ENCODE peak calls at places on chromosome 19, in six cellular contexts. One of them, this sample, is unnamed.

GRCh38 chr19:32035611-32036010 is 309.8 kb upstream of the ZNF507 start:
- DNase-seq in GM06990: no peak
- DNase-seq in activated CD4-positive, alpha-beta T cell treated with anti-CD3 and anti-CD28 coated beads, Interleukin-2, amount 10 ng/mL, durations not matched to agents 7 days and 5 days: no peak
- DNase-seq in activated naive CD4-positive, alpha-beta T cell treated with anti-CD3 and anti-CD28 coated beads, Interleukin-2, amount 10 ng/mL, durations not matched to agents 7 days and 5 days: no peak
- DNase-seq in midbrain: no peak
- DNase-seq in fibroblast of lung: no peak
- DNase-seq in this sample: no peak

GRCh38 chr19:38834104-38834490 is 2.5 kb upstream of the ECH1 start:
- DNase-seq in GM06990: no peak
- DNase-seq in activated CD4-positive, alpha-beta T cell treated with anti-CD3 and anti-CD28 coated beads, Interleukin-2, amount 10 ng/mL, durations not matched to agents 7 days and 5 days: no peak
- DNase-seq in midbrain: no peak
- DNase-seq in fibroblast of lung: no peak
- DNase-seq in activated naive CD4-positive, alpha-beta T cell treated with anti-CD3 and anti-CD28 coated beads, Interleukin-2, amount 10 ng/mL, durations not matched to agents 7 days and 5 days: no peak
- DNase-seq in this sample: no peak

GRCh38 chr19:6030214-6030507 is 52.2 kb upstream of the RANBP3 start:
- DNase-seq in activated naive CD4-positive, alpha-beta T cell treated with anti-CD3 and anti-CD28 coated beads, Interleukin-2, amount 10 ng/mL, durations not matched to agents 7 days and 5 days: no peak
- DNase-seq in GM06990: no peak
- DNase-seq in midbrain: no peak
- DNase-seq in fibroblast of lung: peak; percentile 89
- DNase-seq in activated CD4-positive, alpha-beta T cell treated with anti-CD3 and anti-CD28 coated beads, Interleukin-2, amount 10 ng/mL, durations not matched to agents 7 days and 5 days: no peak
- DNase-seq in this sample: no peak

GRCh38 chr19:44807162-44807561 is 1.7 kb upstream of the BCAM start:
- DNase-seq in midbrain: no peak
- DNase-seq in fibroblast of lung: no peak
- DNase-seq in activated naive CD4-positive, alpha-beta T cell treated with anti-CD3 and anti-CD28 coated beads, Interleukin-2, amount 10 ng/mL, durations not matched to agents 7 days and 5 days: no peak
- DNase-seq in GM06990: no peak
- DNase-seq in activated CD4-positive, alpha-beta T cell treated with anti-CD3 and anti-CD28 coated beads, Interleukin-2, amount 10 ng/mL, durations not matched to agents 7 days and 5 days: no peak
- DNase-seq in this sample: peak; percentile 63

GRCh38 chr19:45506991-45507863 is at the start of gene VASP:
- DNase-seq in activated naive CD4-positive, alpha-beta T cell treated with anti-CD3 and anti-CD28 coated beads, Interleukin-2, amount 10 ng/mL, durations not matched to agents 7 days and 5 days: peak; percentile 95
- DNase-seq in GM06990: peak; percentile 93
- DNase-seq in fibroblast of lung: peak; percentile 84
- DNase-seq in midbrain: peak; percentile 69
- DNase-seq in activated CD4-positive, alpha-beta T cell treated with anti-CD3 and anti-CD28 coated beads, Interleukin-2, amount 10 ng/mL, durations not matched to agents 7 days and 5 days: peak; percentile 94
- DNase-seq in this sample: peak; percentile 91

GRCh38 chr19:3536429-3537100 is 2.4 kb upstream of the TEKTIP1 start:
- DNase-seq in GM06990: no peak
- DNase-seq in fibroblast of lung: no peak
- DNase-seq in activated naive CD4-positive, alpha-beta T cell treated with anti-CD3 and anti-CD28 coated beads, Interleukin-2, amount 10 ng/mL, durations not matched to agents 7 days and 5 days: no peak
- DNase-seq in activated CD4-positive, alpha-beta T cell treated with anti-CD3 and anti-CD28 coated beads, Interleukin-2, amount 10 ng/mL, durations not matched to agents 7 days and 5 days: no peak
- DNase-seq in midbrain: peak; percentile 61
- DNase-seq in this sample: no peak

GRCh38 chr19:30338878-30339623 is 33.1 kb upstream of the ZNF536 start:
- DNase-seq in activated naive CD4-positive, alpha-beta T cell treated with anti-CD3 and anti-CD28 coated beads, Interleukin-2, amount 10 ng/mL, durations not matched to agents 7 days and 5 days: no peak
- DNase-seq in midbrain: no peak
- DNase-seq in GM06990: no peak
- DNase-seq in activated CD4-positive, alpha-beta T cell treated with anti-CD3 and anti-CD28 coated beads, Interleukin-2, amount 10 ng/mL, durations not matched to agents 7 days and 5 days: no peak
- DNase-seq in fibroblast of lung: no peak
- DNase-seq in this sample: no peak

GRCh38 chr19:21158523-21159135 is 16.8 kb downstream of the ZNF431 start:
- DNase-seq in activated naive CD4-positive, alpha-beta T cell treated with anti-CD3 and anti-CD28 coated beads, Interleukin-2, amount 10 ng/mL, durations not matched to agents 7 days and 5 days: no peak
- DNase-seq in fibroblast of lung: peak; percentile 80
- DNase-seq in activated CD4-positive, alpha-beta T cell treated with anti-CD3 and anti-CD28 coated beads, Interleukin-2, amount 10 ng/mL, durations not matched to agents 7 days and 5 days: no peak
- DNase-seq in midbrain: no peak
- DNase-seq in GM06990: no peak
- DNase-seq in this sample: no peak

GRCh38 chr19:44587863-44588752 is 25.3 kb upstream of the IGSF23 start:
- DNase-seq in fibroblast of lung: peak; percentile 95
- DNase-seq in midbrain: no peak
- DNase-seq in activated CD4-positive, alpha-beta T cell treated with anti-CD3 and anti-CD28 coated beads, Interleukin-2, amount 10 ng/mL, durations not matched to agents 7 days and 5 days: no peak
- DNase-seq in activated naive CD4-positive, alpha-beta T cell treated with anti-CD3 and anti-CD28 coated beads, Interleukin-2, amount 10 ng/mL, durations not matched to agents 7 days and 5 days: no peak
- DNase-seq in GM06990: no peak
- DNase-seq in this sample: no peak

GRCh38 chr19:2270157-2270571 is 11.8 kb downstream of the PEAK3 start:
- DNase-seq in midbrain: peak; percentile 30
- DNase-seq in activated naive CD4-positive, alpha-beta T cell treated with anti-CD3 and anti-CD28 coated beads, Interleukin-2, amount 10 ng/mL, durations not matched to agents 7 days and 5 days: peak; percentile 60
- DNase-seq in fibroblast of lung: no peak
- DNase-seq in activated CD4-positive, alpha-beta T cell treated with anti-CD3 and anti-CD28 coated beads, Interleukin-2, amount 10 ng/mL, durations not matched to agents 7 days and 5 days: peak; percentile 49
- DNase-seq in GM06990: no peak
- DNase-seq in this sample: no peak

GRCh38 chr19:21474671-21475181 is 30.7 kb upstream of the ZNF429 start:
- DNase-seq in GM06990: peak; percentile 18
- DNase-seq in activated CD4-positive, alpha-beta T cell treated with anti-CD3 and anti-CD28 coated beads, Interleukin-2, amount 10 ng/mL, durations not matched to agents 7 days and 5 days: peak; percentile 83
- DNase-seq in fibroblast of lung: peak; percentile 69
- DNase-seq in midbrain: peak; percentile 84
- DNase-seq in activated naive CD4-positive, alpha-beta T cell treated with anti-CD3 and anti-CD28 coated beads, Interleukin-2, amount 10 ng/mL, durations not matched to agents 7 days and 5 days: peak; percentile 82
- DNase-seq in this sample: peak; percentile 59

GRCh38 chr19:48799358-48800300 is 11.2 kb downstream of the BCAT2 start:
- DNase-seq in GM06990: no peak
- DNase-seq in activated CD4-positive, alpha-beta T cell treated with anti-CD3 and anti-CD28 coated beads, Interleukin-2, amount 10 ng/mL, durations not matched to agents 7 days and 5 days: no peak
- DNase-seq in fibroblast of lung: no peak
- DNase-seq in midbrain: no peak
- DNase-seq in activated naive CD4-positive, alpha-beta T cell treated with anti-CD3 and anti-CD28 coated beads, Interleukin-2, amount 10 ng/mL, durations not matched to agents 7 days and 5 days: no peak
- DNase-seq in this sample: no peak

GRCh38 chr19:21586341-21587116 is 81.1 kb downstream of the ZNF429 start:
- DNase-seq in GM06990: no peak
- DNase-seq in fibroblast of lung: no peak
- DNase-seq in activated CD4-positive, alpha-beta T cell treated with anti-CD3 and anti-CD28 coated beads, Interleukin-2, amount 10 ng/mL, durations not matched to agents 7 days and 5 days: peak; percentile 16
- DNase-seq in activated naive CD4-positive, alpha-beta T cell treated with anti-CD3 and anti-CD28 coated beads, Interleukin-2, amount 10 ng/mL, durations not matched to agents 7 days and 5 days: peak; percentile 43
- DNase-seq in midbrain: no peak
- DNase-seq in this sample: no peak

GRCh38 chr19:41025871-41026270 is 34.8 kb downstream of the CYP2B6 start:
- DNase-seq in activated naive CD4-positive, alpha-beta T cell treated with anti-CD3 and anti-CD28 coated beads, Interleukin-2, amount 10 ng/mL, durations not matched to agents 7 days and 5 days: no peak
- DNase-seq in activated CD4-positive, alpha-beta T cell treated with anti-CD3 and anti-CD28 coated beads, Interleukin-2, amount 10 ng/mL, durations not matched to agents 7 days and 5 days: no peak
- DNase-seq in fibroblast of lung: no peak
- DNase-seq in GM06990: no peak
- DNase-seq in midbrain: no peak
- DNase-seq in this sample: no peak

GRCh38 chr19:36169084-36169760 is 17.0 kb upstream of the COX7A1 start:
- DNase-seq in fibroblast of lung: no peak
- DNase-seq in activated CD4-positive, alpha-beta T cell treated with anti-CD3 and anti-CD28 coated beads, Interleukin-2, amount 10 ng/mL, durations not matched to agents 7 days and 5 days: no peak
- DNase-seq in GM06990: no peak
- DNase-seq in activated naive CD4-positive, alpha-beta T cell treated with anti-CD3 and anti-CD28 coated beads, Interleukin-2, amount 10 ng/mL, durations not matched to agents 7 days and 5 days: no peak
- DNase-seq in midbrain: no peak
- DNase-seq in this sample: no peak

This sample was measured in RPMI8226.